ENCODE peak calls at places on chromosomes 16 and 17, in ten cellular contexts. G is mammary epithelial cell; I is psoas muscle; S is right cardiac atrium; R is naive thymus-derived CD4-positive, alpha-beta T cell; P is HL-60; A is transverse colon; W is GM23248; M is SK-N-SH; D is ovary. O is an unnamed sample.

GRCh38 chr17:6953689-6954088 is 42.2 kb upstream of the ALOX12 start:
- DNase-seq in S (no peak), W (no peak), G (no peak), P (no peak), D (no peak), R (no peak), A (no peak), I (no peak), M (no peak), O (no peak)

GRCh38 chr17:51325471-51325870 is 65.1 kb downstream of the UTP18 start:
- DNase-seq in M (no peak), A (no peak), G (no peak), W (no peak), R (no peak), P (no peak), D (no peak), I (no peak), S (no peak), O (no peak)

GRCh38 chr17:82494236-82495055 is 25.1 kb upstream of the FOXK2 start:
- DNase-seq in D (peak), W (peak), S (peak), G (peak), P (peak), R (peak), I (peak), M (peak), A (peak), O (peak)

GRCh38 chr16:68564367-68564985 is 25.4 kb downstream of the ZFP90 start:
- DNase-seq in D (no peak), R (no peak), A (no peak), M (no peak), S (no peak), G (no peak), P (no peak), I (no peak), W (peak), O (no peak)

GRCh38 chr17:33267279-33267790 is 25.8 kb downstream of the ASIC2 start:
- DNase-seq in D (no peak), I (no peak), A (no peak), S (no peak), W (peak), P (no peak), G (peak), M (no peak), R (no peak), O (no peak)

GRCh38 chr17:351875-352420 is 659 bp downstream of the RPH3AL start:
- DNase-seq in S (no peak), M (no peak), A (no peak), P (no peak), I (peak), D (no peak), G (no peak), W (no peak), R (no peak), O (no peak)

GRCh38 chr17:82092094-82092586 is 5.9 kb downstream of the FASN start:
- DNase-seq in P (no peak), I (peak), D (peak), G (no peak), M (no peak), A (no peak), R (no peak), W (no peak), S (peak), O (no peak)

GRCh38 chr17:82490512-82491195 is 28.9 kb upstream of the FOXK2 start:
- DNase-seq in W (no peak), D (no peak), M (no peak), A (peak), S (peak), G (no peak), R (no peak), P (no peak), I (no peak), O (no peak)

GRCh38 chr16:62088731-62089410 is 52.6 kb upstream of the CDH8 start:
- DNase-seq in A (no peak), D (no peak), R (no peak), M (no peak), P (no peak), S (no peak), W (no peak), G (no peak), I (no peak), O (no peak)

GRCh38 chr16:23408242-23409201 is 44.5 kb downstream of the COG7 start:
- DNase-seq in W (peak), A (peak), P (no peak), S (peak), R (no peak), M (peak), G (no peak), D (no peak), I (peak), O (peak)

GRCh38 chr16:23516366-23517137 is 6.3 kb upstream of the GGA2 start:
- DNase-seq in D (no peak), W (peak), M (no peak), A (no peak), R (no peak), I (no peak), P (no peak), S (no peak), G (no peak), O (no peak)

GRCh38 chr17:33200587-33200986 is 92.5 kb downstream of the ASIC2 start:
- DNase-seq in S (no peak), D (no peak), G (peak), P (no peak), R (no peak), M (peak), W (peak), A (no peak), I (no peak), O (no peak)

GRCh38 chr17:31216053-31216751 is 80.8 kb downstream of the OMG start:
- DNase-seq in S (no peak), G (peak), A (no peak), M (peak), W (peak), R (peak), I (no peak), P (no peak), D (no peak), O (no peak)

DNA sequence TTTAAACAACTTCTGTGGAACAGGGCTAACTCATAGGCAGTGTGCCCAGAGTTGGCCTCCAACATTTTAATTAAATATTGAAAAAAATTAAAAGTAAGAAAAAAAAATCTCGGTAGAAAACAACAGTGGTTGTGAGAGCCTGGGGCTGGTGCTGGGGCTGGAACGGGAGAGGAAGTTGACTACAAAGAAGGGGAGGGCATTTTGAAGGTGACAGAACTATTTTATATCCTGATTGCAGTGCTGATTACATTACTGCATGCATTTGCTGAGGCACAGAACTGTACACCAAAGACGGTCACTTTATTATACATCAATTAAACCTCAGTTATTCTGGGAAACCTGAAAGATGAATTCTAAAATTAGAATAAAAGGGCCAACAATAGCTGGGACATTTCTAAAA is 142.5 kb downstream of the PARN start:
- DNase-seq in P (no peak), A (peak), W (peak), R (peak), M (peak), I (no peak), D (no peak), S (no peak), G (no peak), O (no peak)
- H3K27ac ChIP-seq in P (no peak), A (peak), W (peak), R (no peak), M (peak), I (peak), D (no peak), S (no peak), G (no peak), O (no peak)

DNA sequence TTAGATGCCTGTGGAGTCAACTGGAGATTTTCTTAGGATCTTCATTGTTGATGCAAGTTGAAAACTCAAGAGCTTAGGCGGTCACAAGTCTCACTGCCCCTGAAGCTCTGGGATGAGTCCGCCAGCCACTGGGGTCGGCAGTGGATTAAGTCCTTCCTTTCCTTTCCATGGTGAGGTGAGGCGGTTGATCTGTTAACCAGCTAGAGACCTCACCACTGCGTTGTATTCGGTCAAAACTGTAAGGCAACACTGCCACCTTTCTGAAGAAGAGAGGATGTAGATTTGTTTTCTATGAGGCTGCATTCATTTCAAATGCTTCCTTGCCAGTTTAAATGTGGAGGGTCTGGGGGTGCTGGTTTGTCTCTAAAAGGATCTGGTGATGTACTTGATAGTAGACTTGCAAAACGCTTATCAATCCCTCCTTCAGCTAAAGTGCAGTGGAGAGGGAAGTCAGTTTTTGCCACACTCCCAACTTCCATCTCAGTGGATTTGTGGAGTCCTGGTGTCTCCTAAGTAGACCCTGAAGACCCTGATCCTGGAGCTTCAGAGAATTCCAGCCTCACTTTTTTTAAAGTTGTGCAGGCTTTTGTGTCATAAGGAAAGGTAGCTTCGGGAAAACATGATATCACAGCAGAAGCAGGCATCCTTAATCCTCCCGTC is 1.7 kb downstream of the MYOCD start:
- DNase-seq in P (no peak), S (peak), M (peak), D (peak), I (no peak), R (no peak), G (no peak), W (peak), A (peak), O (no peak)
- H3K27ac ChIP-seq in P (no peak), S (peak), M (no peak), D (peak), I (no peak), R (no peak), G (no peak), W (no peak), A (peak), O (no peak)

DNA sequence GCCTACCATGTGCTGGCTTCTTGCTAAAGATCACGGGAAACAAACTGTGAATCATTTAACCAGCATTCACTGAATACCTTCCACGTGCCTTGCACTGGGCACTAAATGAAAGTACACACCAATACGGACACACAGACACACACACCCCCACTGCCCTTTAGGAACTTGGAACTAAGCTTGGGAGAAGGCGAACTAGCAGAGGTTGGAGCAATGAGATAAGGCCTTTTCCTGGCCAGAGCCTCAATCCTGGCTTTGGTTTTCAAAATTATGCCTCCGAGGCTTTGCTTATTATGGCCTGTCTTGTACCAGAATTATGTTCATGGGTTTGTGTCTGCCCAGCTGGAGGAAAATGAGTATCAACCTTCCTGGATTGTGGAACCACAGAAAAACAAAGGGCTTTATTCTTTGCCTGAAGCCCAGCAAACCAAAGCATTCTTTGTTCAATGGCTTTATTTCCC is 32.3 kb downstream of the CPPED1 start:
- DNase-seq in I (no peak), A (no peak), W (no peak), S (no peak), M (no peak), G (peak), D (no peak), R (no peak), P (no peak), O (no peak)
- H3K27ac ChIP-seq in I (no peak), A (no peak), W (no peak), S (no peak), M (peak), G (no peak), D (no peak), R (no peak), P (no peak), O (peak)

DNA sequence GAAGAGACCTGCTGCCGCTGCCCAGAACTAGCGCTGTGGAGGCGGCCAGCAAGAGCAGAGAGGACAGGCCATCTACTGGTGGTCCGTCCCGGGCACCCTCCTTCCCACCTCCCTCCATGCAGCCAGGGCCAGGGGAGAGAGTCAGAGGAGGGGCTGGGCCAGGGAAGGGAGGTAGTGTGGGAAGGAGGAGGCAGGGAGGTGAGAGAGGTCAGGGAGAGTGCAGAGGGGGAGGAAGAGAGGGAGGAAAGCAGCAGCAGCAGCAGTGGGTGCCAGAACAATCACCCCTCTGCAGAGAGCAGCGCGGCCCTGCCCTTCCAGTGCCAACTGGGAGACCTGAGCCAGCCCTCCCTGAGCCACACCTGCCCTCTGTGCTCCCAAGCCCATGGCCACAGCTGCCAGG is 6.6 kb downstream of the C16orf95 start:
- DNase-seq in I (peak), W (no peak), R (no peak), G (no peak), M (no peak), P (no peak), A (no peak), D (no peak), S (no peak), O (no peak)
- H3K27ac ChIP-seq in I (no peak), W (no peak), R (no peak), G (no peak), M (no peak), P (no peak), A (no peak), D (no peak), S (no peak), O (no peak)

O was measured in caudate nucleus.